ENCODE peak calls at places on chromosomes 2 and 18, in four cellular contexts. One of them, this sample, is unnamed.

GRCh38 chr2:217978536-217979150 is 24.2 kb downstream of the TNS1 start:
- DNase-seq in choroid plexus epithelial cell: no peak
- DNase-seq in cardiac muscle cell: peak; percentile 47
- DNase-seq in activated T-cell treated with anti-CD3 and anti-CD28 coated beads for 24 hours: no peak
- DNase-seq in this sample: no peak

GRCh38 chr18:9803698-9804516 is 81.9 kb upstream of the TXNDC2 start:
- DNase-seq in cardiac muscle cell: peak; percentile 45
- DNase-seq in choroid plexus epithelial cell: no peak
- DNase-seq in activated T-cell treated with anti-CD3 and anti-CD28 coated beads for 24 hours: no peak
- DNase-seq in this sample: no peak

GRCh38 chr18:64134044-64134757 is 14.7 kb downstream of the LINC00305 start:
- DNase-seq in cardiac muscle cell: no peak
- DNase-seq in activated T-cell treated with anti-CD3 and anti-CD28 coated beads for 24 hours: no peak
- DNase-seq in choroid plexus epithelial cell: peak; percentile 91
- DNase-seq in this sample: no peak

GRCh38 chr2:146634256-146635068 is 1210.4 kb upstream of the ACVR2A start:
- DNase-seq in activated T-cell treated with anti-CD3 and anti-CD28 coated beads for 24 hours: no peak
- DNase-seq in choroid plexus epithelial cell: peak; percentile 77
- DNase-seq in cardiac muscle cell: peak; percentile 21
- DNase-seq in this sample: no peak

GRCh38 chr2:238483656-238484055 is 56.9 kb downstream of the ASB1 start:
- DNase-seq in choroid plexus epithelial cell: no peak
- DNase-seq in cardiac muscle cell: no peak
- DNase-seq in activated T-cell treated with anti-CD3 and anti-CD28 coated beads for 24 hours: no peak
- DNase-seq in this sample: no peak

GRCh38 chr18:31741096-31741735 is 19.5 kb downstream of the SLC25A52 start:
- DNase-seq in activated T-cell treated with anti-CD3 and anti-CD28 coated beads for 24 hours: peak; percentile 37
- DNase-seq in cardiac muscle cell: peak; percentile 61
- DNase-seq in choroid plexus epithelial cell: peak; percentile 62
- DNase-seq in this sample: peak; percentile 52

GRCh38 chr18:49061239-49061905 is 110.6 kb upstream of the SMAD7 start:
- DNase-seq in choroid plexus epithelial cell: no peak
- DNase-seq in cardiac muscle cell: no peak
- DNase-seq in activated T-cell treated with anti-CD3 and anti-CD28 coated beads for 24 hours: no peak
- DNase-seq in this sample: no peak

GRCh38 chr18:49510393-49511115 is 23.5 kb upstream of the C18orf32 start:
- DNase-seq in activated T-cell treated with anti-CD3 and anti-CD28 coated beads for 24 hours: peak; percentile 31
- DNase-seq in choroid plexus epithelial cell: peak; percentile 65
- DNase-seq in cardiac muscle cell: peak; percentile 70
- DNase-seq in this sample: peak; percentile 16

GRCh38 chr2:72934683-72935610 is 17.6 kb downstream of the EMX1 start:
- DNase-seq in choroid plexus epithelial cell: no peak
- DNase-seq in activated T-cell treated with anti-CD3 and anti-CD28 coated beads for 24 hours: no peak
- DNase-seq in cardiac muscle cell: no peak
- DNase-seq in this sample: no peak

GRCh38 chr2:71682341-71682740 is 229.0 kb downstream of the DYSF start:
- DNase-seq in choroid plexus epithelial cell: no peak
- DNase-seq in activated T-cell treated with anti-CD3 and anti-CD28 coated beads for 24 hours: no peak
- DNase-seq in cardiac muscle cell: no peak
- DNase-seq in this sample: no peak

GRCh38 chr2:56184500-56184996 is 758 bp downstream of the CCDC85A start:
- DNase-seq in choroid plexus epithelial cell: peak; percentile 8
- DNase-seq in cardiac muscle cell: peak; percentile 9
- DNase-seq in activated T-cell treated with anti-CD3 and anti-CD28 coated beads for 24 hours: no peak
- DNase-seq in this sample: no peak

GRCh38 chr2:167411367-167411766 is 523.1 kb downstream of the XIRP2 start:
- DNase-seq in cardiac muscle cell: peak; percentile 17
- DNase-seq in activated T-cell treated with anti-CD3 and anti-CD28 coated beads for 24 hours: no peak
- DNase-seq in choroid plexus epithelial cell: peak; percentile 69
- DNase-seq in this sample: no peak

GRCh38 chr18:39942702-39943101 is 2012.3 kb upstream of the PIK3C3 start:
- DNase-seq in choroid plexus epithelial cell: peak; percentile 23
- DNase-seq in cardiac muscle cell: no peak
- DNase-seq in activated T-cell treated with anti-CD3 and anti-CD28 coated beads for 24 hours: no peak
- DNase-seq in this sample: no peak

GRCh38 chr2:38509322-38509946 is 93.3 kb downstream of the HNRNPLL start:
- DNase-seq in activated T-cell treated with anti-CD3 and anti-CD28 coated beads for 24 hours: no peak
- DNase-seq in cardiac muscle cell: peak; percentile 75
- DNase-seq in choroid plexus epithelial cell: peak; percentile 69
- DNase-seq in this sample: no peak

GRCh38 chr2:235981629-235982028 is 186.6 kb downstream of the GBX2 start:
- DNase-seq in choroid plexus epithelial cell: no peak
- DNase-seq in cardiac muscle cell: no peak
- DNase-seq in activated T-cell treated with anti-CD3 and anti-CD28 coated beads for 24 hours: no peak
- DNase-seq in this sample: no peak

This sample was measured in effector CD4-positive, alpha-beta T cell.